ENCODE peak calls at places on chromosomes 13 and 19, in seven cellular contexts. One of them, this sample, is unnamed. For H3K9me3, the result is how much of the 10 kb centered on the place peaks cover.

GRCh38 chr19:3448616-3449334 is 31.6 kb downstream of the SMIM24 start:
- DNase-seq in heart left ventricle: no peak
- DNase-seq in A549: no peak
- DNase-seq in thoracic aorta: no peak
- DNase-seq in IMR-90: no peak
- DNase-seq in Karpas-422: no peak
- DNase-seq in AG04450: no peak
- DNase-seq in this sample: no peak

GRCh38 chr13:80361883-80362327 is 21.0 kb upstream of the SPRY2 start:
- DNase-seq in thoracic aorta: no peak
- DNase-seq in AG04450: no peak
- DNase-seq in IMR-90: no peak
- DNase-seq in heart left ventricle: no peak
- DNase-seq in Karpas-422: peak
- DNase-seq in A549: no peak
- DNase-seq in this sample: peak

GRCh38 chr13:69458013-69458412 is 649.6 kb upstream of the ATXN8OS start:
- DNase-seq in thoracic aorta: no peak
- DNase-seq in heart left ventricle: no peak
- DNase-seq in IMR-90: no peak
- DNase-seq in A549: no peak
- DNase-seq in AG04450: no peak
- DNase-seq in Karpas-422: no peak
- DNase-seq in this sample: no peak

GRCh38 chr13:23620613-23621315 is 50.6 kb downstream of the TNFRSF19 start:
- DNase-seq in Karpas-422: no peak
- DNase-seq in heart left ventricle: no peak
- DNase-seq in thoracic aorta: no peak
- DNase-seq in A549: no peak
- DNase-seq in IMR-90: no peak
- DNase-seq in AG04450: no peak
- DNase-seq in this sample: no peak

GRCh38 chr13:98394820-98395510 is 181.9 kb downstream of the STK24 start:
- DNase-seq in AG04450: no peak
- DNase-seq in A549: no peak
- DNase-seq in heart left ventricle: no peak
- DNase-seq in Karpas-422: no peak
- DNase-seq in IMR-90: no peak
- DNase-seq in thoracic aorta: no peak
- DNase-seq in this sample: no peak

GRCh38 chr19:47749326-47749725 is 4.0 kb downstream of the NOP53 start:
- DNase-seq in Karpas-422: no peak
- DNase-seq in thoracic aorta: no peak
- DNase-seq in IMR-90: no peak
- DNase-seq in heart left ventricle: no peak
- DNase-seq in AG04450: no peak
- DNase-seq in A549: no peak
- DNase-seq in this sample: no peak

GRCh38 chr13:90233933-90234672 is 1113.4 kb upstream of the MIR17HG start:
- DNase-seq in A549: no peak
- DNase-seq in IMR-90: no peak
- DNase-seq in heart left ventricle: no peak
- DNase-seq in Karpas-422: peak
- DNase-seq in AG04450: no peak
- DNase-seq in thoracic aorta: no peak
- DNase-seq in this sample: no peak

GRCh38 chr19:39270091-39270871 is 2.1 kb downstream of the IFNL2 start:
- DNase-seq in thoracic aorta: no peak
- DNase-seq in IMR-90: peak
- DNase-seq in heart left ventricle: no peak
- DNase-seq in Karpas-422: no peak
- DNase-seq in AG04450: no peak
- DNase-seq in A549: no peak
- DNase-seq in this sample: no peak

GRCh38 chr13:44506719-44507118 is 69.4 kb downstream of the TSC22D1 start:
- DNase-seq in heart left ventricle: no peak
- DNase-seq in AG04450: no peak
- DNase-seq in A549: no peak
- DNase-seq in thoracic aorta: no peak
- DNase-seq in IMR-90: no peak
- DNase-seq in Karpas-422: no peak
- DNase-seq in this sample: no peak

GRCh38 chr13:46665630-46666482 is 112.9 kb downstream of the LRCH1 start:
- DNase-seq in AG04450: no peak
- DNase-seq in A549: peak
- DNase-seq in IMR-90: no peak
- DNase-seq in thoracic aorta: no peak
- DNase-seq in heart left ventricle: no peak
- DNase-seq in Karpas-422: no peak
- DNase-seq in this sample: no peak

GRCh38 chr19:40356681-40357595 is 8.4 kb downstream of the PLD3 start:
- DNase-seq in Karpas-422: no peak
- DNase-seq in heart left ventricle: no peak
- DNase-seq in IMR-90: peak
- DNase-seq in AG04450: no peak
- DNase-seq in A549: no peak
- DNase-seq in thoracic aorta: no peak
- DNase-seq in this sample: no peak

GRCh38 chr13:29487466-29488454 is 107.7 kb downstream of the SLC7A1 start:
- DNase-seq in Karpas-422: no peak
- DNase-seq in heart left ventricle: no peak
- DNase-seq in thoracic aorta: no peak
- DNase-seq in A549: no peak
- DNase-seq in AG04450: no peak
- DNase-seq in IMR-90: no peak
- DNase-seq in this sample: no peak

GRCh38 chr19:54252243-54252642 is 4.8 kb downstream of the LILRB5 start:
- DNase-seq in heart left ventricle: no peak
- DNase-seq in thoracic aorta: no peak
- DNase-seq in AG04450: no peak
- DNase-seq in Karpas-422: no peak
- DNase-seq in IMR-90: no peak
- DNase-seq in A549: no peak
- DNase-seq in this sample: no peak

GRCh38 chr19:572891-573825 is 762 bp downstream of the BSG start:
- DNase-seq in AG04450: no peak
- DNase-seq in thoracic aorta: no peak
- DNase-seq in IMR-90: peak
- DNase-seq in heart left ventricle: peak
- DNase-seq in A549: no peak
- DNase-seq in Karpas-422: peak
- DNase-seq in this sample: peak

GRCh38 chr19:5247957-5248705 is 92.5 kb downstream of the PTPRS start:
- DNase-seq in A549: no peak
- DNase-seq in IMR-90: no peak
- DNase-seq in heart left ventricle: no peak
- DNase-seq in Karpas-422: no peak
- DNase-seq in thoracic aorta: no peak
- DNase-seq in AG04450: no peak
- DNase-seq in this sample: no peak

DNA sequence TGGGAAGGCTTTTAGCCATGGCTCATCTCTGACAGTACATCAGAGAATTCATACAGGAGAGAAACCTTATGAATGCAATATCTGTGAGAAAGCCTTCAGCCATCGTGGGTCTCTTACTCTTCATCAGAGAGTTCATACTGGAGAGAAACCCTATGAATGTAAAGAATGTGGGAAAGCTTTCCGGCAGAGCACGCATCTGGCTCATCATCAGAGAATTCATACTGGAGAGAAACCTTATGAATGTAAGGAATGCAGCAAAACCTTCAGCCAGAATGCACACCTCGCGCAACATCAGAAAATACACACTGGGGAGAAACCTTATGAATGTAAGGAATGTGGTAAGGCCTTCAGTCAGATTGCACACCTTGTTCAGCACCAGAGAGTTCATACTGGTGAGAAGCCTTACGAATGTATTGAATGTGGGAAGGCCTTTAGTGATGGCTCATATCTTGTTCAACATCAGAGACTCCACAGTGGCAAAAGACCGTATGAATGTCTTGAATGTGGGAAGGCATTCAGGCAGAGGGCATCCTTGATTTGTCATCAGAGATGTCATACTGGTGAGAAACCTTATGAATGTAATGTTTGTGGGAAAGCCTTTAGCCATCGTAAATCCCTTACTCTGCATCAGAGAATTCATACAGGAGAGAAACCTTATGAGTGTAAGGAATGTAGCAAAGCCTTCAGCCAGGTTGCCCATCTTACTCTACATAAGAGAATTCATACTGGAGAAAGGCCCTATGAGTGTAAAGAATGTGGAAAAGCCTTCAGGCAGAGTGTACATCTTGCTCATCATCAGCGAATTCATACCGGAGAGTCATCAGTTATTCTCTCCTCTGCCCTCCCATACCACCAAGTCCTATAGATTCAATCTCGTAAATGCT is 10.7 kb downstream of the ZNF470 start:
- DNase-seq in A549: no peak
- DNase-seq in AG04450: no peak
- DNase-seq in IMR-90: no peak
- DNase-seq in heart left ventricle: no peak
- DNase-seq in thoracic aorta: no peak
- DNase-seq in Karpas-422: no peak
- DNase-seq in this sample: no peak
- H3K9me3 ChIP-seq in A549: half or more
- H3K9me3 ChIP-seq in AG04450: under half
- H3K9me3 ChIP-seq in IMR-90: half or more
- H3K9me3 ChIP-seq in heart left ventricle: half or more
- H3K9me3 ChIP-seq in thoracic aorta: half or more
- H3K9me3 ChIP-seq in Karpas-422: half or more
- H3K9me3 ChIP-seq in this sample: under half

GRCh38 chr19:36833430-36833829 is 4.8 kb downstream of the ZNF790 start:
- DNase-seq in A549: no peak
- DNase-seq in IMR-90: no peak
- DNase-seq in thoracic aorta: no peak
- DNase-seq in AG04450: no peak
- DNase-seq in heart left ventricle: no peak
- DNase-seq in Karpas-422: no peak
- DNase-seq in this sample: no peak
- H3K9me3 ChIP-seq in A549: half or more
- H3K9me3 ChIP-seq in IMR-90: half or more
- H3K9me3 ChIP-seq in thoracic aorta: half or more
- H3K9me3 ChIP-seq in AG04450: half or more
- H3K9me3 ChIP-seq in heart left ventricle: under half
- H3K9me3 ChIP-seq in Karpas-422: half or more
- H3K9me3 ChIP-seq in this sample: under half

GRCh38 chr13:54836273-54836672 is 1807.7 kb downstream of the OLFM4 start:
- DNase-seq in IMR-90: no peak
- DNase-seq in A549: no peak
- DNase-seq in thoracic aorta: no peak
- DNase-seq in heart left ventricle: no peak
- DNase-seq in Karpas-422: no peak
- DNase-seq in AG04450: no peak
- DNase-seq in this sample: no peak

GRCh38 chr13:54845351-54845965 is 1816.8 kb downstream of the OLFM4 start:
- DNase-seq in IMR-90: no peak
- DNase-seq in A549: no peak
- DNase-seq in Karpas-422: no peak
- DNase-seq in AG04450: no peak
- DNase-seq in heart left ventricle: no peak
- DNase-seq in thoracic aorta: no peak
- DNase-seq in this sample: no peak

DNA sequence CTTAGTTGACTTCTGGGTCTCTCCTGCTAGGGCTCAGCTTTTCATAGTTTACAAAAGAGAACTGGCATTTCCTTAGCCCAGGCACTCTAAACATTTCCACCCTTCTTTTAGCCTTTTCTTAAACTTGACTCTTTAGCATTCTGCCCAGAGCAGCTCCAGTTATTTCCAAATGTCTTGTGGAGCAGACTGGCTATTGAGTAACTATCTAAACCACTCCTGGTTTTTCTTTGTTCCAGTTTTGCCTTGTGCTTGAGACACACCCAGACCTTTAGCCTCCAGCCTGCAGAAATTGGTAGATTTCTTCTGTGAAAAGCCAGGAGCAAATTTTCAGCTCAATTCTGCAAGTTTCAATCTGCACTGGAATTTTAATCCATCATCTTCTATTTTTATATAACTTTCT is 1813.1 kb downstream of the OLFM4 start:
- DNase-seq in Karpas-422: no peak
- DNase-seq in heart left ventricle: no peak
- DNase-seq in thoracic aorta: no peak
- DNase-seq in A549: no peak
- DNase-seq in AG04450: no peak
- DNase-seq in IMR-90: no peak
- DNase-seq in this sample: no peak
- H3K9me3 ChIP-seq in Karpas-422: under half
- H3K9me3 ChIP-seq in heart left ventricle: under half
- H3K9me3 ChIP-seq in thoracic aorta: under half
- H3K9me3 ChIP-seq in A549: under half
- H3K9me3 ChIP-seq in AG04450: under half
- H3K9me3 ChIP-seq in IMR-90: under half
- H3K9me3 ChIP-seq in this sample: under half

GRCh38 chr19:31531326-31531725 is 182.1 kb upstream of the TSHZ3 start:
- DNase-seq in Karpas-422: no peak
- DNase-seq in IMR-90: no peak
- DNase-seq in AG04450: no peak
- DNase-seq in A549: no peak
- DNase-seq in thoracic aorta: no peak
- DNase-seq in heart left ventricle: no peak
- DNase-seq in this sample: no peak
- H3K9me3 ChIP-seq in Karpas-422: under half
- H3K9me3 ChIP-seq in IMR-90: under half
- H3K9me3 ChIP-seq in AG04450: under half
- H3K9me3 ChIP-seq in A549: under half
- H3K9me3 ChIP-seq in thoracic aorta: under half
- H3K9me3 ChIP-seq in heart left ventricle: under half
- H3K9me3 ChIP-seq in this sample: under half

GRCh38 chr13:27789495-27790303 is 2.6 kb upstream of the GSX1 start:
- DNase-seq in AG04450: no peak
- DNase-seq in heart left ventricle: no peak
- DNase-seq in Karpas-422: no peak
- DNase-seq in thoracic aorta: no peak
- DNase-seq in IMR-90: no peak
- DNase-seq in A549: no peak
- DNase-seq in this sample: no peak
- H3K9me3 ChIP-seq in AG04450: under half
- H3K9me3 ChIP-seq in heart left ventricle: under half
- H3K9me3 ChIP-seq in Karpas-422: under half
- H3K9me3 ChIP-seq in thoracic aorta: under half
- H3K9me3 ChIP-seq in IMR-90: under half
- H3K9me3 ChIP-seq in A549: under half
- H3K9me3 ChIP-seq in this sample: under half

DNA sequence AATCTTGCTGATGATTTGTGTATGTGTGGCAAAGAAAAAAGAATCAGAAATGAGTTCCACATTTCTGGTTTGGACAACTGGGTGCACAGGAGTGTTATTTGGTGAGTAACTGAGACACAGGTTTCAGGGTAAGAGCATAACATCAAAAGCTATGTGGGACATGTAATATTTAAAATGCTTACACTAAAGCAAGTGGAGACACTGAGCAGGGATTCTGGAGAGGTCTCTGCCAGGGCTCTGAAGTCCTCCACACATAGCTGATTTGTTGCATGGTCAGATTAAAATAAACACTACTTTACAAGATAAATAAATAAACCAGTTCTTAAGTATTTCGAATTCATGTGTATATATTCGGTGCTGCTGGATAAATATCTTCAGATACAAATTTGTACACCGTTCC is 16.3 kb upstream of the PEG3 start:
- DNase-seq in AG04450: no peak
- DNase-seq in Karpas-422: no peak
- DNase-seq in heart left ventricle: no peak
- DNase-seq in thoracic aorta: no peak
- DNase-seq in A549: no peak
- DNase-seq in IMR-90: no peak
- DNase-seq in this sample: no peak
- H3K9me3 ChIP-seq in AG04450: under half
- H3K9me3 ChIP-seq in Karpas-422: under half
- H3K9me3 ChIP-seq in heart left ventricle: under half
- H3K9me3 ChIP-seq in thoracic aorta: under half
- H3K9me3 ChIP-seq in A549: under half
- H3K9me3 ChIP-seq in IMR-90: under half
- H3K9me3 ChIP-seq in this sample: under half

This sample was measured in HAP-1.